ENCODE peak calls at places on chromosomes 7 and 10, in four cellular contexts. One of them, this sample, is unnamed.

GRCh38 chr7:151385626-151386300 is 24.1 kb downstream of the WDR86 start:
- DNase-seq in endothelial cell: no peak
- DNase-seq in iPS-NIHi11: no peak
- DNase-seq in activated CD4-positive, alpha-beta T cell treated with anti-CD3 and anti-CD28 coated beads, Interleukin-2, amount 50 U/mL, for 48 hours: no peak
- DNase-seq in this sample: no peak

GRCh38 chr10:79086822-79087221 is 18.1 kb downstream of the ZMIZ1 start:
- DNase-seq in activated CD4-positive, alpha-beta T cell treated with anti-CD3 and anti-CD28 coated beads, Interleukin-2, amount 50 U/mL, for 48 hours: no peak
- DNase-seq in endothelial cell: no peak
- DNase-seq in iPS-NIHi11: no peak
- DNase-seq in this sample: no peak

GRCh38 chr10:5609952-5610616 is 56.3 kb downstream of the ASB13 start:
- DNase-seq in activated CD4-positive, alpha-beta T cell treated with anti-CD3 and anti-CD28 coated beads, Interleukin-2, amount 50 U/mL, for 48 hours: no peak
- DNase-seq in endothelial cell: no peak
- DNase-seq in iPS-NIHi11: no peak
- DNase-seq in this sample: no peak

GRCh38 chr7:57375783-57376182 is 74.2 kb upstream of the ZNF716 start:
- DNase-seq in endothelial cell: no peak
- DNase-seq in iPS-NIHi11: no peak
- DNase-seq in activated CD4-positive, alpha-beta T cell treated with anti-CD3 and anti-CD28 coated beads, Interleukin-2, amount 50 U/mL, for 48 hours: no peak
- DNase-seq in this sample: no peak

GRCh38 chr10:62851449-62851848 is 35.3 kb upstream of the EGR2 start:
- DNase-seq in activated CD4-positive, alpha-beta T cell treated with anti-CD3 and anti-CD28 coated beads, Interleukin-2, amount 50 U/mL, for 48 hours: peak
- DNase-seq in iPS-NIHi11: peak
- DNase-seq in endothelial cell: no peak
- DNase-seq in this sample: peak

GRCh38 chr7:47581821-47582747 is at the start of gene TNS3:
- DNase-seq in endothelial cell: peak
- DNase-seq in activated CD4-positive, alpha-beta T cell treated with anti-CD3 and anti-CD28 coated beads, Interleukin-2, amount 50 U/mL, for 48 hours: no peak
- DNase-seq in iPS-NIHi11: peak
- DNase-seq in this sample: peak

GRCh38 chr7:70913924-70914323 is 218.0 kb upstream of the GALNT17 start:
- DNase-seq in endothelial cell: no peak
- DNase-seq in activated CD4-positive, alpha-beta T cell treated with anti-CD3 and anti-CD28 coated beads, Interleukin-2, amount 50 U/mL, for 48 hours: no peak
- DNase-seq in iPS-NIHi11: no peak
- DNase-seq in this sample: no peak

GRCh38 chr7:73606801-73607691 is 17.3 kb downstream of the MLXIPL start:
- DNase-seq in activated CD4-positive, alpha-beta T cell treated with anti-CD3 and anti-CD28 coated beads, Interleukin-2, amount 50 U/mL, for 48 hours: peak
- DNase-seq in endothelial cell: peak
- DNase-seq in iPS-NIHi11: peak
- DNase-seq in this sample: peak

GRCh38 chr7:7688956-7689355 is 29.5 kb downstream of the RPA3 start:
- DNase-seq in endothelial cell: no peak
- DNase-seq in iPS-NIHi11: no peak
- DNase-seq in activated CD4-positive, alpha-beta T cell treated with anti-CD3 and anti-CD28 coated beads, Interleukin-2, amount 50 U/mL, for 48 hours: no peak
- DNase-seq in this sample: no peak

GRCh38 chr10:61904711-61905445 is 3.4 kb downstream of the ARID5B start:
- DNase-seq in activated CD4-positive, alpha-beta T cell treated with anti-CD3 and anti-CD28 coated beads, Interleukin-2, amount 50 U/mL, for 48 hours: peak
- DNase-seq in endothelial cell: no peak
- DNase-seq in iPS-NIHi11: peak
- DNase-seq in this sample: peak

GRCh38 chr7:111990597-111990996 is 215.6 kb downstream of the DOCK4 start:
- DNase-seq in iPS-NIHi11: peak
- DNase-seq in endothelial cell: no peak
- DNase-seq in activated CD4-positive, alpha-beta T cell treated with anti-CD3 and anti-CD28 coated beads, Interleukin-2, amount 50 U/mL, for 48 hours: no peak
- DNase-seq in this sample: no peak

GRCh38 chr10:54469587-54470323 is 331.3 kb downstream of the PCDH15 start:
- DNase-seq in endothelial cell: no peak
- DNase-seq in iPS-NIHi11: no peak
- DNase-seq in activated CD4-positive, alpha-beta T cell treated with anti-CD3 and anti-CD28 coated beads, Interleukin-2, amount 50 U/mL, for 48 hours: no peak
- DNase-seq in this sample: no peak

GRCh38 chr7:113856010-113856409 is 62.8 kb downstream of the PPP1R3A start:
- DNase-seq in iPS-NIHi11: no peak
- DNase-seq in endothelial cell: no peak
- DNase-seq in activated CD4-positive, alpha-beta T cell treated with anti-CD3 and anti-CD28 coated beads, Interleukin-2, amount 50 U/mL, for 48 hours: no peak
- DNase-seq in this sample: no peak

GRCh38 chr10:35375091-35375765 is 38.9 kb downstream of the CCNY start:
- DNase-seq in endothelial cell: no peak
- DNase-seq in iPS-NIHi11: no peak
- DNase-seq in activated CD4-positive, alpha-beta T cell treated with anti-CD3 and anti-CD28 coated beads, Interleukin-2, amount 50 U/mL, for 48 hours: no peak
- DNase-seq in this sample: no peak

GRCh38 chr7:51154201-51154600 is 162.4 kb downstream of the COBL start:
- DNase-seq in activated CD4-positive, alpha-beta T cell treated with anti-CD3 and anti-CD28 coated beads, Interleukin-2, amount 50 U/mL, for 48 hours: no peak
- DNase-seq in endothelial cell: no peak
- DNase-seq in iPS-NIHi11: no peak
- DNase-seq in this sample: no peak

GRCh38 chr7:33062023-33062781 is at the start of gene NT5C3A:
- DNase-seq in iPS-NIHi11: peak
- DNase-seq in activated CD4-positive, alpha-beta T cell treated with anti-CD3 and anti-CD28 coated beads, Interleukin-2, amount 50 U/mL, for 48 hours: peak
- DNase-seq in endothelial cell: peak
- DNase-seq in this sample: peak

GRCh38 chr7:134403062-134403461 is 55.8 kb downstream of the AKR1B1 start:
- DNase-seq in endothelial cell: no peak
- DNase-seq in iPS-NIHi11: no peak
- DNase-seq in activated CD4-positive, alpha-beta T cell treated with anti-CD3 and anti-CD28 coated beads, Interleukin-2, amount 50 U/mL, for 48 hours: no peak
- DNase-seq in this sample: no peak

GRCh38 chr7:66152538-66153191 is 38.0 kb downstream of the CRCP start:
- DNase-seq in iPS-NIHi11: peak
- DNase-seq in activated CD4-positive, alpha-beta T cell treated with anti-CD3 and anti-CD28 coated beads, Interleukin-2, amount 50 U/mL, for 48 hours: no peak
- DNase-seq in endothelial cell: no peak
- DNase-seq in this sample: peak

This sample was measured in GM23338.